ENCODE peak calls at places on chromosomes 12 and 14, in four cellular contexts. J, T, X and O are unnamed samples. For H3K4me1 and H3K9me3, the result is how much of the 10 kb centered on the place peaks cover.

GRCh38 chr14:29042546-29042945 is 276.0 kb downstream of the FOXG1 start:
- DNase-seq in X (no peak), T (no peak), J (no peak), O (no peak)

GRCh38 chr12:73867147-73867546 is 670.5 kb upstream of the ATXN7L3B start:
- DNase-seq in J (no peak), X (peak), T (no peak), O (no peak)

GRCh38 chr14:52417139-52417538 is 103.0 kb downstream of the PTGER2 start:
- DNase-seq in J (no peak), T (no peak), X (no peak), O (no peak)

GRCh38 chr12:113131556-113131955 is 4.0 kb downstream of the RASAL1 start:
- DNase-seq in X (no peak), J (no peak), T (no peak), O (no peak)

GRCh38 chr14:48937796-48938195 is 648.4 kb downstream of the RPS29 start:
- DNase-seq in J (peak), T (peak), X (no peak), O (no peak)

GRCh38 chr12:87238466-87238865 is 790.7 kb downstream of the C12orf50 start:
- DNase-seq in J (no peak), T (no peak), X (no peak), O (no peak)

GRCh38 chr12:40551466-40551865 is 140.8 kb upstream of the CNTN1 start:
- DNase-seq in J (no peak), X (no peak), T (no peak), O (no peak)

GRCh38 chr14:67461341-67461985 is 27.1 kb downstream of the TMEM229B start:
- DNase-seq in T (no peak), J (peak), X (no peak), O (no peak)

GRCh38 chr12:3595721-3596120 is 104.7 kb downstream of the PRMT8 start:
- DNase-seq in X (no peak), T (no peak), J (no peak), O (no peak)

GRCh38 chr12:113136128-113136989 is 798 bp upstream of the RASAL1 start:
- DNase-seq in J (peak), X (no peak), T (no peak), O (peak)

GRCh38 chr12:116303929-116304328 is 26.4 kb upstream of the MED13L start:
- DNase-seq in J (peak), X (no peak), T (no peak), O (no peak)

GRCh38 chr12:62647586-62647985 is 181.0 kb downstream of the MON2 start:
- DNase-seq in T (no peak), X (no peak), J (peak), O (no peak)

GRCh38 chr12:1529862-1530591 is 64.4 kb downstream of the FBXL14 start:
- DNase-seq in T (no peak), J (no peak), X (no peak), O (no peak)

GRCh38 chr14:101599234-101599885 is 38.1 kb downstream of the DIO3 start:
- DNase-seq in J (no peak), T (no peak), X (no peak), O (no peak)

GRCh38 chr12:130345292-130345691 is 7.6 kb downstream of the PIWIL1 start:
- DNase-seq in X (no peak), J (no peak), T (no peak), O (no peak)

GRCh38 chr12:25839470-25839869 is 119.0 kb upstream of the RASSF8 start:
- DNase-seq in J (peak), T (no peak), X (peak), O (no peak)

GRCh38 chr12:80708535-80709328 is 1.3 kb downstream of the MYF6 start:
- DNase-seq in J (peak), T (no peak), X (no peak), O (no peak)

GRCh38 chr12:82954572-82954971 is 267.9 kb downstream of the TMTC2 start:
- DNase-seq in T (no peak), X (no peak), J (no peak), O (no peak)

GRCh38 chr12:42166501-42166900 is 21.8 kb upstream of the GXYLT1 start:
- DNase-seq in X (no peak), J (peak), T (no peak), O (no peak)

GRCh38 chr12:62817556-62818271 is 117.2 kb downstream of the PPM1H start:
- DNase-seq in T (no peak), J (peak), X (no peak), O (no peak)

GRCh38 chr12:45184145-45184958 is 31.5 kb upstream of the ANO6 start:
- DNase-seq in X (no peak), J (no peak), T (no peak), O (no peak)

GRCh38 chr12:80226576-80226975 is 127.2 kb downstream of the OTOGL start:
- DNase-seq in J (peak), X (peak), T (no peak), O (no peak)

GRCh38 chr12:28340261-28340660 is 150.0 kb downstream of the CCDC91 start:
- DNase-seq in J (peak), T (no peak), X (no peak), O (no peak)

GRCh38 chr12:32551058-32551457 is 128.0 kb upstream of the DNM1L start:
- DNase-seq in J (no peak), T (no peak), X (no peak), O (no peak)

GRCh38 chr14:50452979-50453705 is 56.5 kb upstream of the CDKL1 start:
- DNase-seq in T (no peak), X (peak), J (peak), O (no peak)

GRCh38 chr12:24135158-24135850 is 185.8 kb upstream of the SOX5 start:
- DNase-seq in T (no peak), X (no peak), J (no peak), O (no peak)

GRCh38 chr12:29578731-29579130 is 81.2 kb upstream of the OVCH1 start:
- DNase-seq in T (no peak), J (no peak), X (peak), O (no peak)

GRCh38 chr14:96575233-96575632 is 73.1 kb downstream of the PAPOLA start:
- DNase-seq in J (no peak), X (no peak), T (no peak), O (no peak)

GRCh38 chr14:104979758-104980591 is 1.8 kb upstream of the AHNAK2 start:
- DNase-seq in X (peak), J (peak), T (no peak), O (no peak)

GRCh38 chr12:30687265-30687986 is 8.2 kb downstream of the IPO8 start:
- DNase-seq in T (no peak), X (no peak), J (peak), O (no peak)

GRCh38 chr14:62187265-62187664 is 425.0 kb downstream of the SNAPC1 start:
- DNase-seq in T (peak), X (no peak), J (no peak), O (no peak)

GRCh38 chr12:131901431-131902331 is 7.3 kb downstream of the ULK1 start:
- DNase-seq in X (no peak), T (no peak), J (no peak), O (no peak)
- H3K4me1 ChIP-seq in X (under half), T (under half), J (under half), O (under half)

DNA sequence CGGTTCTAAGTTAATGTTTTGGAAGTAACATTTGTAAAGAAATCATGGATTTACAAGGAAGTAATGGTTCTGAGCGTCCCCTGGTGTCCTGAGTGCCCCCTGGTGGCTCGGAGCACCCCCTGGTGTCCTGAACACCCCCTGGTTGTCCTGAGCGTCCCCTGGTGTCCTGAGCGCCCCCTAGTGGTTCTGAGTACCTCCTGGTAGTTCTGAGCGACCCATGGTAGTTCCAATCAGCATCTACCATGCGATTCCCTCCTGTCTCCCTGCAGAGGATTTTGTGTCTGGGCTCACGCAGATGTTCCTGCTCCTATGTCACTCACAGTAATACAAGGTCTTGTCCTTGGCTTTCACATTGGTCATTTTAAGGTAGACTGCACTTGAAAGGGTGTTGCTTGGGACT is 1352.9 kb downstream of the TMEM121 start:
- DNase-seq in X (peak), T (no peak), J (no peak), O (no peak)
- H3K9me3 ChIP-seq in X (under half), T (under half), J (under half), O (under half)

GRCh38 chr12:111444314-111444705 is 38.6 kb downstream of the SH2B3 start:
- DNase-seq in J (no peak), T (no peak), X (no peak), O (no peak)
- H3K4me1 ChIP-seq in J (under half), T (under half), X (under half), O (half or more)

GRCh38 chr12:76518699-76519098 is 40.9 kb downstream of the OSBPL8 start:
- DNase-seq in J (no peak), T (no peak), X (no peak), O (no peak)

GRCh38 chr12:76523408-76523807 is 36.2 kb downstream of the OSBPL8 start:
- DNase-seq in X (no peak), T (no peak), J (no peak), O (no peak)

GRCh38 chr12:76515271-76515670 is 44.3 kb downstream of the OSBPL8 start:
- DNase-seq in T (no peak), X (no peak), J (no peak), O (no peak)

GRCh38 chr12:76520348-76520747 is 39.2 kb downstream of the OSBPL8 start:
- DNase-seq in T (no peak), X (no peak), J (no peak), O (no peak)

GRCh38 chr12:76519538-76519937 is 40.0 kb downstream of the OSBPL8 start:
- DNase-seq in T (no peak), X (peak), J (peak), O (no peak)
- H3K9me3 ChIP-seq in T (half or more), X (under half), J (under half), O (under half)

DNA sequence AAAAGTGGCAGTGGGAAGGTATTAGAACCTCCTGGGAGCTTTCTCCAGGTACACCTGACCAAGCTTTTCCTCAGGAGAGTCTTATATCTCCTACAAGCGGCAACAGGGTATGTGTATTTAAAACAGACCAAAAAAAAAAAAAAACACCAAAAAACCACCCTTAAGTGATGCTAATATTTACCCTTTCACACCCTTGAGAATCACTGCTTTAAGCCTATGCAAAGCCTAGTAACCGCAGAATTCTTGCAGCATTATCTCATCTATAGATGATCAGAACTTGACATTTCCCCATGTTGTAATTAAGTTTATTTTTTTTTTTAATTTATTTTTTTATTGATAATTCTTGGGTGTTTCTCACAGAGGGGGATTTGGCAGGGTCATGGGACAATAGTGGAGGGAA is 19.3 kb downstream of the ZNF641 start:
- DNase-seq in T (no peak), X (no peak), J (no peak), O (no peak)
- H3K4me1 ChIP-seq in T (under half), X (under half), J (under half), O (under half)